ENCODE peak calls at places on chromosomes 4 and X, in eight cellular contexts. O is A549, I is AG04450, X is IMR-90, D is breast epithelium, T is uterus, K is fibroblast of lung, M is heart right ventricle. V is an unnamed sample. For H3K9me3, the result is how much of the 10 kb centered on the place peaks cover.

GRCh38 chr4:38751341-38752043 is 31.3 kb downstream of the TLR10 start:
- DNase-seq in K (no peak), O (no peak), D (no peak), T (no peak), I (no peak), X (no peak), M (no peak), V (no peak)

GRCh38 chrX:9339603-9340569 is 125.0 kb upstream of the TBL1X start:
- DNase-seq in D (peak), I (no peak), X (no peak), M (peak), K (no peak), O (no peak), T (peak), V (no peak)

GRCh38 chrX:130213376-130213775 is 41.6 kb downstream of the RAB33A start:
- DNase-seq in K (no peak), M (no peak), O (no peak), X (no peak), I (no peak), T (no peak), D (no peak), V (no peak)

GRCh38 chr4:74555231-74555630 is 110.3 kb downstream of the AREG start:
- DNase-seq in O (peak), D (no peak), T (no peak), X (peak), M (no peak), I (peak), K (peak), V (no peak)

GRCh38 chr4:151668687-151669402 is 92.0 kb downstream of the GATB start:
- DNase-seq in T (no peak), M (no peak), I (peak), O (no peak), K (no peak), D (peak), X (peak), V (no peak)

GRCh38 chrX:18994713-18995112 is 10.8 kb upstream of the PHKA2 start:
- DNase-seq in X (peak), M (no peak), D (no peak), I (peak), K (peak), O (peak), T (no peak), V (no peak)

GRCh38 chrX:15749642-15750610 is 11.9 kb downstream of the CA5B start:
- DNase-seq in X (peak), O (no peak), I (no peak), D (peak), K (peak), T (no peak), M (peak), V (peak)

GRCh38 chr4:155609455-155610059 is 57.1 kb upstream of the GUCY1A1 start:
- DNase-seq in O (no peak), X (peak), M (no peak), T (no peak), D (no peak), I (no peak), K (no peak), V (no peak)

GRCh38 chr4:109648997-109649575 is 54.2 kb downstream of the CASP6 start:
- DNase-seq in K (no peak), O (no peak), I (no peak), D (no peak), T (no peak), M (no peak), X (no peak), V (no peak)

GRCh38 chr4:151143162-151143561 is 43.7 kb downstream of the RPS3A start:
- DNase-seq in D (no peak), T (no peak), M (no peak), O (no peak), K (no peak), X (no peak), I (no peak), V (no peak)

GRCh38 chr4:147284935-147285334 is 196.0 kb upstream of the EDNRA start:
- DNase-seq in T (no peak), K (no peak), I (no peak), M (no peak), X (no peak), O (no peak), D (no peak), V (no peak)

GRCh38 chr4:106691749-106692148 is 323.2 kb upstream of the GIMD1 start:
- DNase-seq in D (no peak), M (no peak), I (no peak), K (no peak), X (no peak), O (no peak), T (no peak), V (no peak)

GRCh38 chr4:87832669-87833068 is at the start of gene MEPE:
- DNase-seq in I (no peak), O (no peak), M (no peak), D (no peak), X (no peak), K (no peak), T (no peak), V (no peak)

GRCh38 chr4:185783574-185783973 is 28.4 kb downstream of the SORBS2 start:
- DNase-seq in K (no peak), X (no peak), T (no peak), D (no peak), M (no peak), I (no peak), O (no peak), V (no peak)

GRCh38 chr4:13523591-13524503 is 20.5 kb downstream of the NKX3-2 start:
- DNase-seq in M (no peak), O (no peak), D (no peak), I (no peak), X (no peak), T (no peak), K (no peak), V (no peak)

GRCh38 chrX:136046295-136046894 is 61.2 kb downstream of the SLC9A6 start:
- DNase-seq in O (no peak), T (no peak), D (no peak), M (no peak), K (peak), X (peak), I (no peak), V (no peak)

GRCh38 chr4:129335263-129335662 is 239.3 kb downstream of the C4orf33 start:
- DNase-seq in I (no peak), O (no peak), D (no peak), X (no peak), T (no peak), M (no peak), K (no peak), V (no peak)

GRCh38 chrX:46840946-46841740 is 4.3 kb downstream of the RP2 start:
- DNase-seq in T (no peak), O (no peak), K (peak), D (no peak), X (no peak), I (no peak), M (peak), V (no peak)

GRCh38 chr4:140296871-140297570 is 76.4 kb upstream of the SCOC start:
- DNase-seq in O (no peak), M (no peak), K (peak), D (no peak), X (no peak), I (no peak), T (peak), V (no peak)

GRCh38 chrX:152876931-152877840 is 20.7 kb upstream of the ZNF185 start:
- DNase-seq in X (no peak), K (no peak), D (no peak), I (no peak), M (no peak), T (no peak), O (no peak), V (no peak)

GRCh38 chrX:10882484-10882883 is 228.6 kb upstream of the HCCS start:
- DNase-seq in M (no peak), I (no peak), O (no peak), K (no peak), D (no peak), T (no peak), X (no peak), V (no peak)

GRCh38 chr4:84965558-84966381 is 720 bp downstream of the WDFY3 start:
- DNase-seq in M (peak), T (peak), K (peak), D (peak), X (peak), O (peak), I (no peak), V (no peak)

GRCh38 chr4:183356173-183356825 is 34.1 kb upstream of the CLDN24 start:
- DNase-seq in T (no peak), M (no peak), D (no peak), K (no peak), I (no peak), X (no peak), O (no peak), V (no peak)

GRCh38 chr4:76120199-76120598 is 28.0 kb downstream of the NUP54 start:
- DNase-seq in X (no peak), M (no peak), I (no peak), K (no peak), O (no peak), D (no peak), T (no peak), V (no peak)

GRCh38 chr4:139734875-139735380 is 69.3 kb downstream of the MGST2 start:
- DNase-seq in X (peak), M (peak), T (peak), O (no peak), K (peak), I (no peak), D (peak), V (no peak)

GRCh38 chr4:55358668-55359067 is 12.6 kb downstream of the SRD5A3 start:
- DNase-seq in X (peak), T (no peak), M (no peak), O (no peak), K (peak), I (no peak), D (no peak), V (no peak)

GRCh38 chr4:119785963-119786362 is 157.4 kb upstream of the PDE5A start:
- DNase-seq in D (no peak), I (no peak), M (no peak), O (peak), X (peak), K (peak), T (no peak), V (no peak)

GRCh38 chr4:86380176-86380724 is 20.4 kb upstream of the MAPK10 start:
- DNase-seq in T (no peak), X (no peak), K (no peak), O (no peak), D (no peak), I (no peak), M (no peak), V (no peak)

GRCh38 chr4:130172156-130172555 is 1076.2 kb downstream of the C4orf33 start:
- DNase-seq in T (no peak), I (no peak), K (no peak), D (no peak), X (no peak), O (no peak), M (no peak), V (no peak)

GRCh38 chr4:144507309-144508101 is 138.5 kb upstream of the HHIP start:
- DNase-seq in K (peak), M (no peak), O (no peak), X (peak), I (no peak), T (no peak), D (no peak), V (no peak)

GRCh38 chr4:75848891-75849290 is 53.4 kb downstream of the PPEF2 start:
- DNase-seq in I (no peak), X (peak), T (no peak), D (no peak), K (peak), M (no peak), O (no peak), V (no peak)

DNA sequence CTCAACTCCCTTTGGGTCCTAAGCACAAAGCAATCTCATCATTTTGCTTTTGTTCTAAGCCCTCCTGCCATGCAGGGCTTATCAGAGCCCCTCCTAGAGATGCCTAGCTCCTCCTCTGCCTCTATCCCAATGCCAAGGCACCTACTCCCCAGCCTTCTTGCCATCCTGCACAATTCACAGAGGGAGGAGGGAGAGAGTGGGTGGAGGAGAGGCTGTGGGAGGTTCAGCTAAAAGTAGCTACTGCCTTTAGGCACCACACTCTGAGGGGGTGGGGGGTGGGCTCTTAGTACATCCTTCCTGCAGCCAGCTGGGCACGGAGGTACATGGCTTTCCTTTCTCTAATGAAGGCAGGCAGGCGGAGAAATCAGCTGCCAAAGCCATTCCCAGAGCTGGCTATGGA is 40.2 kb downstream of the ARHGEF9 start:
- DNase-seq in K (no peak), X (no peak), M (no peak), T (no peak), D (no peak), O (no peak), I (no peak), V (no peak)
- H3K9me3 ChIP-seq in K (under half), X (under half), M (under half), T (under half), D (under half), O (under half), I (under half), V (under half)

DNA sequence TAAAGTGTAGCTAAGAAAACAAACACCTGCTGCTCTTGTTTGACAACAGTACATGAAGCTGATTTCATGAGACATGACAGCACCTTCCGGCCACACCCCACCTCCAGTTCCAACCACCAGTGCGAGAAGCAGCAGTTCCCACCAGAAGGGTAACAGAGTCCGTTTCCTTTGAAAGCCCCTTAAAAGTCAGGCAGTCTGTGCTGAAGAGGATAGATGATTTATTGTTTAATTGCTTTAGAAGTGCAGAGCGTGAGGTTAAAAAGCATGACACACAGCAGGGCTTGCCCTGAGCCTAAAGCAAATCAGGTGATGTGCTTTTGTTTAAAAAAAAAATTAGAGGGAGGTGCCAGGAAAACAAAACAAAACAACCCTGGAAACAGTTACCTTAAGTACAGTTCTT is 82.6 kb downstream of the HADH start:
- DNase-seq in T (no peak), M (no peak), D (no peak), K (no peak), X (no peak), O (no peak), I (no peak), V (peak)
- H3K27ac ChIP-seq in T (no peak), M (no peak), D (no peak), K (no peak), X (no peak), O (no peak), I (no peak), V (peak)

GRCh38 chr4:1253831-1254230 is 4.9 kb upstream of the CTBP1 start:
- DNase-seq in D (no peak), I (no peak), K (no peak), O (no peak), M (no peak), T (no peak), X (no peak), V (no peak)
- H3K9me3 ChIP-seq in D (under half), I (half or more), K (under half), O (half or more), M (half or more), T (under half), X (under half), V (under half)

GRCh38 chrX:70453024-70453618 is 8.5 kb downstream of the DLG3 start:
- DNase-seq in O (no peak), I (no peak), X (no peak), K (no peak), D (no peak), T (no peak), M (no peak), V (no peak)
- H3K27ac ChIP-seq in O (peak), I (no peak), X (no peak), K (no peak), D (peak), T (peak), M (no peak), V (peak)

GRCh38 chr4:95929448-95930064 is 89.7 kb downstream of the PDHA2 start:
- DNase-seq in K (no peak), T (no peak), X (no peak), O (peak), D (no peak), M (no peak), I (no peak), V (no peak)
- H3K9me3 ChIP-seq in K (under half), T (under half), X (under half), O (under half), D (under half), M (half or more), I (under half), V (under half)

GRCh38 chr4:37431417-37431743 is 186.8 kb downstream of the NWD2 start:
- DNase-seq in D (no peak), O (peak), K (no peak), M (no peak), T (no peak), X (no peak), I (no peak), V (no peak)
- H3K27ac ChIP-seq in D (no peak), O (no peak), K (no peak), M (no peak), T (no peak), X (no peak), I (no peak), V (no peak)

DNA sequence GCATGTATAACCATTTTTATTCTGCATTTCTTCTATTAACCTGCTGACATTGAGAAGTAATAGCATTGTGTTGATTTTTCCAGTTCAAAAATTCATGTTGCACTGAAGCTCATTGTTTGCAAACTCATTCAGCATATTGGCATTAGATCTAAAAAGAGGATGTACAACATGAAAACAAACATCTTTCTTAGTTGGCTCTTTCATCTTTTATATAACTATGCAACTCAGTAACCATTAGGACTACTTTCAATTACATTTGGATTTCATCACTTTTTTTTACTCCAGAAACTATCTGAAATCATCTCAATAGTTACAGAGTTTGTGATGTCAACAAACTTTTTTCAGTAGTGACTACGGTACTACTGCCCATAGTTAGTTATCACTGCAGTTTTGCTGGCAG is 346.0 kb upstream of the EPHA5 start:
- DNase-seq in D (no peak), X (no peak), K (no peak), T (no peak), I (no peak), M (no peak), O (no peak), V (no peak)
- H3K9me3 ChIP-seq in D (under half), X (under half), K (under half), T (under half), I (under half), M (half or more), O (under half), V (under half)

DNA sequence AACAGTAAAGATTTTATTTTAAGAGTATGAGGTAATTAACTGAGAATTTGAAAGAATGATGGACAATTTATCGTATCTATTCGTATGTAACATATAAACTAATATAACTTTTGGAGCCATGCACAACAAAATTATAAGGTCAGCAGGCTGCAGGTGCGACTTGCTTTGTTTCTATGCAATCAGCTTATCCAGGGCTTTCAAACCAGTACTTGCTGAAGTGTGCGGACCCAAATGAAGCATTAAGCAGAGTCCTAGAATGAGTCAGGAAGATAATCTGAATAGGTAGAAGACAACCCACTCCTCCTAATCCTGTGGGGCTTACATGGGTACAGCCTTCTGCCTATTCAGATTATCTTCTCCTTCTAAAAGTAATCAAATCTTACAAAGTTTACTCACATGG is 2.1 kb downstream of the NSD2 start:
- DNase-seq in T (no peak), O (no peak), K (peak), M (no peak), D (no peak), I (no peak), X (no peak), V (no peak)
- H3K27ac ChIP-seq in T (no peak), O (peak), K (peak), M (peak), D (no peak), I (no peak), X (peak), V (no peak)

GRCh38 chrX:56314334-56314733 is 82.2 kb downstream of the KLF8 start:
- DNase-seq in K (no peak), D (no peak), X (no peak), O (no peak), I (no peak), M (no peak), T (no peak), V (no peak)
- H3K9me3 ChIP-seq in K (under half), D (under half), X (under half), O (under half), I (under half), M (under half), T (under half), V (under half)

DNA sequence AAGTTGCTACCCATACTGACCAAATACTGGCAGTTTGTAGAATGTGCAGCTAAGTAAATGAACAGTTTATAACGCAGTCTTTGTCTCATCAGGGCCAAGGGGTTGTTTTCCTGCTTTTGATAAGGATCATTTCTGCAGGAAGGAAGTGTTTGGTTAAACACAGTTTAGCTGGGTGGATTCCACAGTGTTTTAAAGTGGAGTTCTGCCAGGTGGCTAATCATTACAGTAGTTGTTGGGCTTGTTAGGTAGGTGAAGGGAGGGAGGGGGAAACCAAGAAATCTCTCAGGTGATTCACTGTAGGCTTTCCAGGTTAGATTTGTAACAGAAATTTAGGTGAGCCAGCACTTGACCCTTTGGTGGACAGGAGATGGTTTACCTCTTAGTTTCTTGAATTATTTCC is 58.1 kb downstream of the FNIP2 start:
- DNase-seq in D (no peak), X (no peak), K (peak), O (no peak), M (no peak), T (no peak), I (no peak), V (no peak)
- H3K27ac ChIP-seq in D (no peak), X (no peak), K (no peak), O (no peak), M (peak), T (no peak), I (no peak), V (peak)

V was measured in effector memory CD4-positive, alpha-beta T cell.